ENCODE peak calls at places on chromosomes 7 and 10, in ten cellular contexts. A is stomach, T is gastrocnemius medialis, J is tibial nerve, S is HepG2, H is heart left ventricle, D is lower leg skin, G is sigmoid colon, Q is transverse colon, O is GM12878. F is an unnamed sample.
A peak's percentile ranks its signal among the peaks of the same experiment; 100 is the strongest.

GRCh38 chr10:102230861-102231356 is 4.8 kb downstream of the ELOVL3 start:
- DNase-seq in H (peak; percentile 55), O (no peak), Q (peak; percentile 48), J (no peak), D (no peak), S (no peak), T (no peak), G (no peak), A (peak; percentile 53), F (no peak)

GRCh38 chr7:447523-447922 is 72.1 kb downstream of the PDGFA start:
- DNase-seq in T (no peak), A (no peak), J (no peak), H (no peak), O (no peak), Q (no peak), S (no peak), G (no peak), D (no peak), F (no peak)

GRCh38 chr10:48523212-48523819 is 81.6 kb downstream of the ARHGAP22 start:
- DNase-seq in S (no peak), J (no peak), Q (peak; percentile 28), O (no peak), A (peak; percentile 24), H (peak; percentile 66), T (peak; percentile 20), D (no peak), G (peak; percentile 87), F (peak; percentile 88)

GRCh38 chr7:138500892-138501291 is 40.8 kb downstream of the TRIM24 start:
- DNase-seq in S (no peak), D (no peak), A (no peak), G (no peak), T (no peak), O (no peak), J (no peak), Q (no peak), H (no peak), F (no peak)

GRCh38 chr10:25999295-25999981 is 65.4 kb downstream of the MYO3A start:
- DNase-seq in Q (no peak), A (no peak), J (no peak), T (no peak), G (no peak), D (no peak), O (no peak), H (no peak), S (no peak), F (no peak)

GRCh38 chr7:138556771-138557484 is 96.9 kb downstream of the TRIM24 start:
- DNase-seq in J (no peak), H (no peak), A (no peak), D (no peak), S (no peak), Q (no peak), G (no peak), O (no peak), T (no peak), F (no peak)

GRCh38 chr7:18583305-18583704 is 87.8 kb downstream of the HDAC9 start:
- DNase-seq in D (no peak), A (no peak), O (no peak), S (no peak), T (no peak), H (no peak), Q (no peak), G (no peak), J (no peak), F (no peak)

GRCh38 chr10:31622993-31623392 is 304.0 kb downstream of the ZEB1 start:
- DNase-seq in O (no peak), D (peak; percentile 63), H (no peak), A (no peak), J (peak; percentile 59), G (peak; percentile 69), S (no peak), T (no peak), Q (no peak), F (no peak)

GRCh38 chr10:43043773-43044394 is 33.0 kb upstream of the RET start:
- DNase-seq in T (peak; percentile 4), O (no peak), J (no peak), H (no peak), A (no peak), G (peak; percentile 51), Q (no peak), D (no peak), S (no peak), F (no peak)

GRCh38 chr7:147438216-147438615 is 1152.3 kb upstream of the C7orf33 start:
- DNase-seq in O (no peak), D (no peak), G (no peak), Q (no peak), S (no peak), H (no peak), T (no peak), A (no peak), J (no peak), F (no peak)

GRCh38 chr7:79837915-79838314 is 296.7 kb upstream of the GNAI1 start:
- DNase-seq in O (no peak), T (no peak), S (no peak), D (no peak), Q (no peak), A (no peak), G (no peak), J (no peak), H (no peak), F (no peak)

GRCh38 chr7:128115821-128116723 is 84.8 kb upstream of the LRRC4 start:
- DNase-seq in G (peak; percentile 35), H (no peak), J (no peak), S (no peak), O (no peak), D (no peak), Q (no peak), A (peak; percentile 7), T (no peak), F (no peak)

GRCh38 chr10:132650611-132651250 is 113.1 kb downstream of the INPP5A start:
- DNase-seq in H (peak; percentile 18), S (no peak), D (no peak), T (no peak), A (no peak), O (no peak), J (no peak), Q (no peak), G (peak; percentile 61), F (no peak)

GRCh38 chr7:93894426-93894825 is 3.9 kb upstream of the TFPI2 start:
- DNase-seq in D (no peak), J (no peak), A (no peak), S (no peak), Q (no peak), T (no peak), G (no peak), O (no peak), H (no peak), F (no peak)

GRCh38 chr10:1155791-1156615 is 99.8 kb downstream of the WDR37 start:
- DNase-seq in H (no peak), D (no peak), O (no peak), T (no peak), Q (no peak), A (peak; percentile 15), J (no peak), S (no peak), G (peak; percentile 45), F (no peak)

GRCh38 chr7:5679741-5680473 is 101.6 kb downstream of the RNF216 start:
- DNase-seq in Q (peak; percentile 53), D (peak; percentile 56), S (no peak), J (no peak), A (no peak), T (peak; percentile 48), O (no peak), G (peak; percentile 83), H (peak; percentile 71), F (no peak)

GRCh38 chr7:635227-635626 is 91.3 kb upstream of the DNAAF5 start:
- DNase-seq in D (no peak), Q (no peak), G (no peak), S (no peak), A (no peak), H (no peak), O (no peak), T (no peak), J (no peak), F (no peak)

GRCh38 chr10:114375082-114375481 is 29.2 kb downstream of the AFAP1L2 start:
- DNase-seq in O (no peak), Q (no peak), A (no peak), S (no peak), T (no peak), H (no peak), G (no peak), J (no peak), D (no peak), F (no peak)

GRCh38 chr10:22545643-22546042 is 168.7 kb downstream of the PIP4K2A start:
- DNase-seq in H (no peak), S (no peak), J (no peak), O (no peak), A (no peak), G (no peak), Q (no peak), T (no peak), D (no peak), F (no peak)

GRCh38 chr10:60944159-60944909 is at the start of gene RHOBTB1:
- DNase-seq in O (no peak), A (peak; percentile 82), J (peak; percentile 64), H (peak; percentile 88), D (peak; percentile 54), T (peak; percentile 87), S (peak; percentile 34), G (peak; percentile 91), Q (peak; percentile 79), F (peak; percentile 70)
- TF ChIP-seq POLR2A in O (no peak), A (no peak), J (peak; percentile 46), H (peak; percentile 88), D (no peak), T (peak; percentile 97), S (peak; percentile 34), G (peak; percentile 45), Q (peak; percentile 83), F (peak; percentile 67)

GRCh38 chr7:100559127-100559526 is 14.6 kb downstream of the SAP25 start:
- DNase-seq in G (no peak), O (no peak), H (no peak), J (no peak), A (no peak), S (no peak), Q (no peak), D (no peak), T (no peak), F (no peak)
- TF ChIP-seq POLR2A in G (no peak), O (no peak), H (no peak), J (no peak), A (no peak), S (no peak), Q (no peak), D (no peak), T (no peak), F (no peak)

GRCh38 chr7:87059525-87060287 is at the start of gene ELAPOR2:
- DNase-seq in G (peak; percentile 86), D (peak; percentile 51), J (peak; percentile 38), Q (peak; percentile 86), O (peak; percentile 8), S (peak; percentile 32), T (peak; percentile 54), H (peak; percentile 81), A (peak; percentile 73), F (peak; percentile 16)
- TF ChIP-seq POLR2A in G (no peak), D (no peak), J (peak; percentile 26), Q (peak; percentile 18), O (peak; percentile 78), S (no peak), T (peak; percentile 51), H (peak; percentile 52), A (no peak), F (no peak)

DNA sequence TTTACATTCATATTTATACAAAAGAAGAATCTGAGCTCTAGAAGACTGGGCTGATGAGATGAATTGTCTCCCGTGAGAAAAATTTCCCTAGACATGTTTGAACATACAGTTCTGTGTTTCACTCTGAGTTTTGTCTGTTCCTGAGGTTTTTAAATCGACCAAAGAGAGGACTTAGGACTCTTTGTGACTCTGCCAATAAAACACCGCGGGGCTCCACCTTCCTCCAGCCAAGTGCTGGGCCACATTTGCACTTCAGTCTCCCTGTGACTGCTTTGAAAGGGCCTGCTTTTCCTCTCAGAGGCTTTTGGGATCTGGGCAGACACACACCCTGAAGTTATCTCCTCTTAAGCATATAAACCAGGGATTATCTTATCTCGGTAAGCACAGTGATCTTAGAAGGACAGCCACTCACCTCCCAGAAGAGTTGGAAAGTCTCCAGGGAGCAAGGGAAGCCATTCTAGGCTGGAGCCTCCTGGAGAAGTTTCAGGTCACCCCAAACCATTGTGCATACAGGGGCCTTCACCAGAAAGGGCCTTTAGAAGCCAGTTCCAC is 101.1 kb upstream of the JCAD start:
- DNase-seq in A (no peak), S (no peak), Q (no peak), D (no peak), G (no peak), J (no peak), O (no peak), H (no peak), T (no peak), F (no peak)
- TF ChIP-seq POLR2A in A (no peak), S (no peak), Q (no peak), D (no peak), G (no peak), J (no peak), O (no peak), H (no peak), T (no peak), F (no peak)

F was measured in H54.